ENCODE peak calls at places on chromosomes 4 and X, in five cellular contexts. V is GM12865; O is CD4-positive, CD25-positive, alpha-beta regulatory T cell; Q is Peyer's patch; U is Jurkat, Clone E6-1. N is an unnamed sample.

GRCh38 chr4:177519481-177520270 is 77.4 kb upstream of the AGA start:
- DNase-seq in V (no peak), O (no peak), Q (no peak), U (no peak), N (peak)

GRCh38 chrX:137567474-137568232 is 1.7 kb downstream of the ZIC3 start:
- DNase-seq in V (no peak), O (no peak), Q (no peak), U (no peak), N (no peak)

GRCh38 chr4:175444512-175444911 is 367.6 kb downstream of the GPM6A start:
- DNase-seq in V (no peak), O (no peak), Q (no peak), U (no peak), N (no peak)

GRCh38 chr4:77113069-77113468 is 37.3 kb upstream of the CCNI start:
- DNase-seq in V (no peak), O (no peak), Q (no peak), U (no peak), N (no peak)

GRCh38 chr4:165580379-165580905 is 201.6 kb downstream of the CPE start:
- DNase-seq in V (no peak), O (no peak), Q (no peak), U (no peak), N (peak)

GRCh38 chr4:150257338-150257737 is 179.1 kb downstream of the DCLK2 start:
- DNase-seq in V (no peak), O (no peak), Q (peak), U (no peak), N (no peak)

GRCh38 chrX:15416133-15416993 is 32.1 kb upstream of the VEGFD start:
- DNase-seq in V (peak), O (no peak), Q (no peak), U (no peak), N (no peak)

GRCh38 chrX:1536712-1537030 is 314 bp downstream of the P2RY8 start:
- DNase-seq in V (no peak), O (no peak), Q (no peak), U (no peak), N (no peak)

GRCh38 chr4:130851932-130852331 is 1756.0 kb downstream of the C4orf33 start:
- DNase-seq in V (no peak), O (no peak), Q (no peak), U (no peak), N (no peak)

GRCh38 chrX:40152173-40152705 is 54.5 kb upstream of the BCOR start:
- DNase-seq in V (no peak), O (no peak), Q (no peak), U (peak), N (no peak)

GRCh38 chrX:43750248-43750676 is 94.2 kb downstream of the MAOA start:
- DNase-seq in V (peak), O (peak), Q (no peak), U (peak), N (peak)

GRCh38 chr4:3756343-3757059 is 9.7 kb upstream of the ADRA2C start:
- DNase-seq in V (no peak), O (no peak), Q (no peak), U (peak), N (no peak)

GRCh38 chr4:17418010-17418409 is 93.9 kb downstream of the QDPR start:
- DNase-seq in V (no peak), O (no peak), Q (no peak), U (no peak), N (no peak)

DNA sequence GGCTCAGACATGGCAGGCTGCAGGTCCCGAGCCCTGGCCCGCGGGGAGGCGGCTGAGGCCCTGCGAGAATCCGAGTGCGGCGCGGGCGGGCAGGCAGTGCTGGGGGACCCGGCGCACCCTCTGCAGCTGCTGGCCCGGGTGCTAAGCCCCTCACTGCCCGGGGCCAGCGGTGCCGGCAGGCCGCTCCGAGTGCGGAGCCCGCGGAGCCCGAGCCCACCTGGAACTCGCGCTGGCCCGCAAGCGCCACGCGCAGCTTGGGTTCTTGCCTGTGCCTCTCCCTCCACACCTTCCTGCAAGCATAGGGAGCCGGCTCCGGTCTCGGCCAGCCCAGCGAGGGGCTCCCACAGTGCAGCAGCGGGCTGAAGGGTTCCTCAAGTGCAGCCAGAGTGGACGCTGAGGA is 97.5 kb downstream of the QDPR start:
- DNase-seq in V (no peak), O (no peak), Q (no peak), U (no peak), N (no peak)
- H3K4me3 ChIP-seq in V (no peak), O (no peak), Q (no peak), U (no peak), N (no peak)

GRCh38 chr4:119031218-119031617 is 104.4 kb upstream of the MYOZ2 start:
- DNase-seq in V (no peak), O (no peak), Q (no peak), U (no peak), N (no peak)

GRCh38 chr4:119035941-119036737 is 99.5 kb upstream of the MYOZ2 start:
- DNase-seq in V (no peak), O (no peak), Q (no peak), U (no peak), N (peak)

GRCh38 chr4:119037709-119038463 is 97.7 kb upstream of the MYOZ2 start:
- DNase-seq in V (peak), O (no peak), Q (no peak), U (no peak), N (peak)

GRCh38 chr4:119032921-119033685 is 102.5 kb upstream of the MYOZ2 start:
- DNase-seq in V (peak), O (no peak), Q (no peak), U (no peak), N (no peak)

DNA sequence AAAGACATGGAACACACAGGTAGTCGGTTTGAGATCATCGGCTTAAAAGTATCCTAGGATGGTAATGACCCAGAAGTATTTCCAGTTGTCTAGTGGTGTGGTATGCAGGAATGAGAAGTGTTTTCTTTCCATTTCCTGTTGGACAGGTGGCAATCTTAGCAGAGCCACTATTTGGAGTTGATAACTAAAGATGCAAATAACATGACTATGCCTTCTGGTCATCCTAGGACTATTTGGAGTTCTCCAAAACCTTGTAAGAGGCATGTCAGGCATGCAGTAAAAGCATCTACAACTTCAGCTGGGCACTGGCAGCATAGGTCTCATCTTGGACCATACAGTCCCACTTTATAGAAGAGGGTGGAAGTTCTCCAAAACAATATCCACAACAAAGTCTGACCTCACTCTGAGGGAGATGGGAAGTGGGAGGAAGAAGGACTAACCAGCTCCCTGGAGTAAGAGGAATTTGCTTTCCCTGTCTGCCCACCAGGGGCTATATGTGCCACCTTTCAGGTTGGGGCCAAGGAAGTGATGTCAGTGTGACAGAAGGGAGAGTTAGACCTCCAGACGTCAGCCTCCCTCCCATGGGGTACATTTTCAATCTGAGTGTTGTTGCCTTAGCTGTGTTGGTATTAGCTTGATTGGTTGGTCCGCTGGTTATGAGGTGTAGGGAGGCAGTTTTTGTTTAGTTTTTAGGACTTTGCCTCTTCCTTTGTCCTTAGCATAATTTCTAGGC is 101.2 kb upstream of the MYOZ2 start:
- DNase-seq in V (no peak), O (no peak), Q (no peak), U (no peak), N (no peak)
- H3K4me3 ChIP-seq in V (no peak), O (no peak), Q (no peak), U (no peak), N (no peak)

GRCh38 chrX:104168127-104168526 is 1.9 kb downstream of the FAM199X start:
- DNase-seq in V (no peak), O (no peak), Q (no peak), U (no peak), N (no peak)
- H3K4me3 ChIP-seq in V (peak), O (peak), Q (no peak), U (no peak), N (peak)

GRCh38 chrX:105822138-105823091 is at the start of gene NRK:
- DNase-seq in V (no peak), O (no peak), Q (no peak), U (no peak), N (peak)
- H3K4me3 ChIP-seq in V (no peak), O (no peak), Q (no peak), U (no peak), N (peak)

GRCh38 chr4:31995943-31996901 is 1276.1 kb downstream of the PCDH7 start:
- DNase-seq in V (no peak), O (no peak), Q (no peak), U (no peak), N (no peak)
- H3K4me3 ChIP-seq in V (no peak), O (no peak), Q (no peak), U (no peak), N (no peak)

GRCh38 chrX:21174439-21174838 is 199.8 kb upstream of the CNKSR2 start:
- DNase-seq in V (no peak), O (no peak), Q (no peak), U (no peak), N (no peak)
- H3K4me3 ChIP-seq in V (no peak), O (no peak), Q (no peak), U (no peak), N (no peak)

GRCh38 chrX:119643696-119644095 is 37.5 kb upstream of the NKRF start:
- DNase-seq in V (no peak), O (no peak), Q (no peak), U (no peak), N (no peak)
- H3K4me3 ChIP-seq in V (no peak), O (no peak), Q (no peak), U (no peak), N (no peak)

GRCh38 chr4:102825261-102826071 is 1.9 kb downstream of the UBE2D3 start:
- DNase-seq in V (peak), O (no peak), Q (no peak), U (peak), N (peak)

GRCh38 chr4:102823897-102824296 is 3.5 kb downstream of the UBE2D3 start:
- DNase-seq in V (no peak), O (no peak), Q (no peak), U (no peak), N (peak)

GRCh38 chr4:102823464-102823863 is 3.9 kb downstream of the UBE2D3 start:
- DNase-seq in V (no peak), O (no peak), Q (no peak), U (no peak), N (no peak)

GRCh38 chr4:102826105-102826889 is 1.1 kb downstream of the UBE2D3 start:
- DNase-seq in V (no peak), O (no peak), Q (no peak), U (no peak), N (no peak)

DNA sequence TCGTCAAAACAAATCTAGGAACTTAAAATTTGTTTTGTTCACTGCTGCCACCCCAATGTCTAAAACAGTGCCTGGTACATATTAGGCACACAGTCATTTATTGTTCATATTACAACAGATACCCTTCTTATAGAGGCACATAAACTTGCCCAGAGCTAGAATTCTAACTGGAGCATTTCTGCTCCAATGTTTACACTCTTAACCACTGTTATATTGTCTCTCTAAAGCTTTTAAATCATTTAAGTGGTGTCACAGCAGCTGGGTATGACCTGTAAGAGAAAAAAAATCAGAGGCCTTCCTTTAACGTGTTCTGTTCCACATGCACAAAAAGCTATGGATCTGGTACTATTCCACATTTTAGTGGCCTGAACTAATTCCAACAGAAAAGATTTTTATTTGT is 3.0 kb downstream of the UBE2D3 start:
- DNase-seq in V (no peak), O (no peak), Q (no peak), U (no peak), N (no peak)
- H3K4me3 ChIP-seq in V (peak), O (peak), Q (peak), U (peak), N (peak)